ENCODE peak calls at places on chromosome 17, in five cellular contexts. L is K562, S is H1, A is GM12878, I is HepG2. F is an unnamed sample.

GRCh38 chr17:82570282-82570681 is 50.8 kb downstream of the FOXK2 start:
- DNase-seq in S (no peak), I (no peak), L (no peak), A (no peak), F (no peak)

GRCh38 chr17:74757931-74758845 is 9.8 kb downstream of the NHERF1 start:
- DNase-seq in I (no peak), L (no peak), A (no peak), S (no peak), F (peak)

GRCh38 chr17:30291571-30292489 is at the start of gene BLMH:
- DNase-seq in L (peak), S (peak), I (peak), A (no peak), F (peak)

GRCh38 chr17:34981538-34982241 is 1.4 kb downstream of the LIG3 start:
- DNase-seq in I (no peak), L (peak), A (no peak), S (no peak), F (no peak)

GRCh38 chr17:78343433-78344201 is 16.3 kb downstream of the SOCS3 start:
- DNase-seq in S (no peak), L (no peak), I (no peak), A (no peak), F (no peak)

GRCh38 chr17:79781691-79782575 is 4.0 kb downstream of the CBX2 start:
- DNase-seq in S (no peak), A (no peak), I (no peak), L (no peak), F (no peak)

GRCh38 chr17:82320956-82321927 is 3.8 kb upstream of the CD7 start:
- DNase-seq in I (no peak), S (no peak), L (peak), A (no peak), F (peak)

GRCh38 chr17:80851277-80851925 is 140.2 kb upstream of the CHMP6 start:
- DNase-seq in A (no peak), S (no peak), L (no peak), I (no peak), F (no peak)

GRCh38 chr17:83196973-83197880 is 117.8 kb downstream of the METRNL start:
- DNase-seq in I (no peak), A (no peak), L (no peak), S (no peak), F (no peak)

GRCh38 chr17:35189291-35189690 is 4.9 kb downstream of the SLC35G3 start:
- DNase-seq in L (no peak), A (no peak), I (no peak), S (no peak), F (no peak)

GRCh38 chr17:29379084-29379811 is 10.9 kb upstream of the TAOK1 start:
- DNase-seq in L (no peak), I (no peak), A (no peak), S (no peak), F (no peak)

GRCh38 chr17:72863511-72864175 is 228.8 kb downstream of the SLC39A11 start:
- DNase-seq in S (no peak), L (no peak), I (no peak), A (peak), F (no peak)

GRCh38 chr17:74759243-74759801 is 10.9 kb downstream of the NHERF1 start:
- DNase-seq in A (no peak), S (no peak), L (no peak), I (no peak), F (no peak)

GRCh38 chr17:42989726-42990652 is 8.2 kb upstream of the RPL27 start:
- DNase-seq in L (no peak), A (no peak), I (peak), S (no peak), F (peak)

GRCh38 chr17:64291268-64291851 is 28.3 kb upstream of the TEX2 start:
- DNase-seq in L (peak), I (peak), A (no peak), S (no peak), F (no peak)

GRCh38 chr17:48728232-48729231 is at the start of gene HOXB13:
- DNase-seq in L (peak), S (no peak), I (no peak), A (no peak), F (peak)

GRCh38 chr17:59762022-59762825 is 54.8 kb downstream of the VMP1 start:
- DNase-seq in I (no peak), L (no peak), S (no peak), A (no peak), F (peak)

GRCh38 chr17:27759528-27759927 is 40.8 kb downstream of the NOS2 start:
- DNase-seq in I (no peak), A (no peak), S (no peak), L (no peak), F (no peak)

GRCh38 chr17:622356-622755 is 92.3 kb downstream of the VPS53 start:
- DNase-seq in I (no peak), S (no peak), L (no peak), A (no peak), F (no peak)

GRCh38 chr17:70298929-70299529 is 129.7 kb downstream of the KCNJ2 start:
- DNase-seq in A (peak), L (no peak), I (no peak), S (no peak), F (no peak)

GRCh38 chr17:61770043-61770442 is 93.3 kb downstream of the BRIP1 start:
- DNase-seq in L (no peak), S (no peak), I (no peak), A (no peak), F (no peak)

GRCh38 chr17:75565618-75566017 is 22.0 kb upstream of the MYO15B start:
- DNase-seq in L (no peak), I (no peak), S (no peak), A (no peak), F (no peak)

GRCh38 chr17:30586818-30587595 is 109.8 kb downstream of the GOSR1 start:
- DNase-seq in A (no peak), L (no peak), S (no peak), I (peak), F (peak)

GRCh38 chr17:10103712-10104111 is 94.7 kb downstream of the GAS7 start:
- DNase-seq in A (no peak), I (no peak), L (no peak), S (no peak), F (no peak)

GRCh38 chr17:53462393-53462811 is 360.3 kb upstream of the KIF2B start:
- DNase-seq in L (no peak), I (no peak), S (no peak), A (no peak), F (no peak)

GRCh38 chr17:69723741-69724140 is 309.2 kb downstream of the MAP2K6 start:
- DNase-seq in I (no peak), S (no peak), A (no peak), L (no peak), F (peak)

GRCh38 chr17:44865231-44865660 is 17.6 kb downstream of the HIGD1B start:
- DNase-seq in I (peak), L (peak), A (no peak), S (peak), F (peak)

GRCh38 chr17:77365584-77366186 is 224.9 kb downstream of the SEC14L1 start:
- DNase-seq in A (no peak), S (no peak), L (no peak), I (no peak), F (peak)

GRCh38 chr17:76529643-76530488 is 7.6 kb downstream of the CYGB start:
- DNase-seq in S (no peak), A (no peak), L (peak), I (peak), F (no peak)

GRCh38 chr17:70329751-70330150 is 160.4 kb downstream of the KCNJ2 start:
- DNase-seq in L (no peak), S (no peak), A (no peak), I (no peak), F (no peak)

GRCh38 chr17:50272711-50273653 is 1.3 kb upstream of the TMEM92 start:
- DNase-seq in I (no peak), A (no peak), S (no peak), L (peak), F (peak)

GRCh38 chr17:38628441-38628840 is 22.7 kb upstream of the SRCIN1 start:
- DNase-seq in S (no peak), L (peak), A (no peak), I (peak), F (peak)

GRCh38 chr17:46044286-46044928 is 45.4 kb downstream of the STH start:
- DNase-seq in A (no peak), I (peak), S (peak), L (peak), F (peak)

GRCh38 chr17:14971054-14971453 is 294.1 kb downstream of the PMP22 start:
- DNase-seq in A (no peak), L (no peak), S (no peak), I (no peak), F (no peak)

GRCh38 chr17:20852541-20853370 is 190.1 kb downstream of the USP22 start:
- DNase-seq in A (no peak), L (no peak), I (no peak), S (no peak), F (peak)

GRCh38 chr17:65556910-65557348 is 4.5 kb downstream of the AXIN2 start:
- DNase-seq in L (no peak), A (no peak), S (no peak), I (no peak), F (no peak)

GRCh38 chr17:16073845-16074244 is 74.2 kb downstream of the TTC19 start:
- DNase-seq in I (no peak), A (no peak), S (no peak), L (no peak), F (no peak)

GRCh38 chr17:16072031-16072430 is 72.4 kb downstream of the TTC19 start:
- DNase-seq in A (no peak), L (no peak), I (no peak), S (no peak), F (no peak)

GRCh38 chr17:16066125-16066524 is 66.5 kb downstream of the TTC19 start:
- DNase-seq in S (no peak), A (no peak), L (no peak), I (no peak), F (no peak)

GRCh38 chr17:16068323-16068722 is 68.7 kb downstream of the TTC19 start:
- DNase-seq in L (no peak), I (no peak), S (no peak), A (no peak), F (no peak)
- TF ChIP-seq USF2 in L (no peak), I (no peak), S (no peak), A (no peak), F (no peak)

GRCh38 chr17:40548982-40549680 is 16.1 kb downstream of the CCR7 start:
- DNase-seq in I (peak), L (no peak), S (no peak), A (no peak), F (peak)
- TF ChIP-seq HDAC2 in I (peak), L (no peak), S (no peak), A (no peak), F (no peak)

GRCh38 chr17:63275318-63275967 is 170.7 kb downstream of the CYB561 start:
- DNase-seq in I (peak), S (no peak), L (peak), A (no peak), F (peak)
- TF ChIP-seq USF2 in I (no peak), S (no peak), L (no peak), A (no peak), F (no peak)

GRCh38 chr17:7972131-7972785 is 30.2 kb upstream of the GUCY2D start:
- DNase-seq in I (no peak), L (no peak), A (no peak), S (no peak), F (no peak)
- TF ChIP-seq HDAC2 in I (no peak), L (no peak), A (no peak), S (no peak), F (no peak)

DNA sequence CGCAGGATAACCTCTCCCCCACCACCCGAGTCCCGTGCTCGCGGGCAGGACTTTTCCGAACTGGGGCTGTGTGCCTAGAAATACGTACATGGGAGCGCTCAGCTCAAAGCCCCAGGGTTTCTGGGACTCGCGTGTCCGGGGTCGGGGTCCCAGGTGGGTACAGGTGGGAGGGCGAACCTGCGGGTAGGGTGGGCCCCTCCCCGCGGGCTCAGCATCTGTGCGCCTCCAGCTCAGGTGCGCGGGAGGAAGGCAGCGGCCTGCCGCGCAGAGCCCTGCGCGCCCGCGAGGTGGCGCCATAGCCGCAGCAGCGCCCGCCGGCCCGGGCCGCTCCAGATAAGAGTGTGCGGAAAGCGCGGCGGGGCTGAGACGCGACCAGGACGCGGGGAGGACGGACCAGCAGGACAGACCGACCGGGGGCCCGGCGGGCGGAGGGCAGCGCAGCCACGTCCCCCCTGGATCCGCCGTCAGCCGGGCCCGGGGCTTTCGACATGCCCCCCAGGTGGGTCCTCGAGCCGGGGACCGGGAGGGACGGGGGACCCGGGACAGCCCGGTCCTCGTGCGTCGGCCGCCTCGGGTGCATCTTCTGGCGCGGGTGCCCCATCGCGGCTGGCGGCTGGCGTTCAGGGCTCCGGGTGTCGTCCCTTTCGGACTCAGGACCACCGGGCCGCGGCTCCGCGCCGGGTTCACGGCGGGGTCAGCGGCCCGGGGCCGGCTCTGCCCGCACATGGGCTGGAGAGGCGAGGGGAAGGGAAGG is at the start of gene HIC1:
- DNase-seq in A (no peak), S (no peak), I (peak), L (peak), F (peak)
- TF ChIP-seq USF2 in A (no peak), S (no peak), I (no peak), L (no peak), F (no peak)

F was measured in A549.